ENCODE peak calls at places on chromosomes 4 and X, in seven cellular contexts. G is WTC11, B is gastrocnemius medialis, F is heart right ventricle, D is esophagus squamous epithelium, R is cardiac muscle cell, H is HCT116. P is an unnamed sample.

GRCh38 chrX:110444996-110445395 is 86.3 kb downstream of the RTL9 start:
- DNase-seq in F (no peak), G (no peak), D (no peak), H (no peak), R (no peak), B (no peak), P (no peak)

GRCh38 chr4:85968945-85969830 is 390.7 kb downstream of the MAPK10 start:
- DNase-seq in R (peak; percentile 77), H (no peak), D (no peak), F (no peak), G (no peak), B (no peak), P (no peak)

GRCh38 chr4:2947926-2948325 is 15.3 kb downstream of the NOP14 start:
- DNase-seq in H (no peak), R (no peak), D (no peak), F (peak; percentile 62), G (no peak), B (no peak), P (no peak)

GRCh38 chr4:103424853-103425252 is 226.7 kb upstream of the CENPE start:
- DNase-seq in D (no peak), B (no peak), H (no peak), G (no peak), R (peak; percentile 1), F (no peak), P (peak; percentile 76)

GRCh38 chr4:163548481-163549243 is 54.2 kb downstream of the TMA16 start:
- DNase-seq in G (no peak), H (no peak), F (no peak), B (no peak), D (no peak), R (peak; percentile 79), P (peak; percentile 42)

GRCh38 chr4:129129143-129129542 is 33.2 kb downstream of the C4orf33 start:
- DNase-seq in G (no peak), H (no peak), B (no peak), F (no peak), R (no peak), D (no peak), P (no peak)

GRCh38 chrX:46327229-46328081 is 217.8 kb downstream of the ZNF674 start:
- DNase-seq in B (no peak), F (peak; percentile 23), G (peak; percentile 68), H (peak; percentile 76), R (peak; percentile 55), D (no peak), P (no peak)

GRCh38 chr4:173526724-173527102 is 3.3 kb downstream of the HAND2 start:
- DNase-seq in F (no peak), D (no peak), B (no peak), H (no peak), G (no peak), R (no peak), P (no peak)

GRCh38 chr4:56723201-56723605 is 42.1 kb upstream of the HOPX start:
- DNase-seq in F (no peak), B (no peak), D (no peak), R (no peak), H (no peak), G (no peak), P (no peak)

GRCh38 chr4:128462104-128462783 is 174.6 kb upstream of the PGRMC2 start:
- DNase-seq in B (no peak), H (no peak), R (no peak), G (no peak), D (no peak), F (no peak), P (no peak)

GRCh38 chr4:86596802-86597201 is 2.7 kb downstream of the PTPN13 start:
- DNase-seq in B (no peak), F (no peak), H (peak; percentile 7), D (no peak), R (peak; percentile 22), G (no peak), P (no peak)

GRCh38 chr4:113406723-113407016 is 354.9 kb downstream of the CAMK2D start:
- DNase-seq in F (no peak), H (no peak), D (no peak), B (peak; percentile 16), R (no peak), G (no peak), P (peak; percentile 43)

GRCh38 chr4:174521800-174522182 is 497 bp downstream of the HPGD start:
- DNase-seq in H (no peak), F (no peak), R (no peak), D (no peak), G (peak; percentile 15), B (no peak), P (no peak)

GRCh38 chr4:56757270-56757746 is 64.2 kb downstream of the SPINK2 start:
- DNase-seq in H (no peak), G (peak; percentile 23), D (no peak), B (no peak), R (peak; percentile 55), F (no peak), P (no peak)

GRCh38 chrX:86348669-86349068 is 200.4 kb downstream of the DACH2 start:
- DNase-seq in F (no peak), H (no peak), R (no peak), B (no peak), D (no peak), G (peak; percentile 47), P (no peak)

GRCh38 chr4:144291164-144291563 is 150.6 kb upstream of the GYPA start:
- DNase-seq in R (no peak), B (no peak), D (no peak), H (no peak), F (no peak), G (no peak), P (no peak)

GRCh38 chr4:5708171-5708828 is at the start of gene EVC2:
- DNase-seq in H (no peak), D (no peak), B (peak; percentile 23), G (peak; percentile 73), F (peak; percentile 78), R (peak; percentile 80), P (no peak)

GRCh38 chrX:281166-281999 is at the start of gene PLCXD1:
- DNase-seq in D (no peak), R (peak; percentile 46), B (no peak), G (peak; percentile 90), F (no peak), H (no peak), P (no peak)

GRCh38 chr4:15162465-15163283 is 160.4 kb downstream of the CPEB2 start:
- DNase-seq in H (no peak), G (no peak), B (no peak), D (no peak), F (no peak), R (peak; percentile 68), P (peak; percentile 52)

GRCh38 chr4:183960021-183960420 is 54.9 kb downstream of the STOX2 start:
- DNase-seq in D (no peak), G (peak; percentile 21), R (peak; percentile 84), B (peak; percentile 32), H (no peak), F (peak; percentile 21), P (peak; percentile 4)

GRCh38 chr4:182144621-182145359 is 98.4 kb upstream of the TENM3 start:
- DNase-seq in G (peak; percentile 57), R (no peak), H (no peak), F (no peak), B (no peak), D (no peak), P (no peak)

GRCh38 chr4:555566-556275 is 20.4 kb downstream of the TMEM271 start:
- DNase-seq in H (no peak), R (no peak), D (no peak), G (no peak), B (no peak), F (no peak), P (no peak)
- TF ChIP-seq CTCF in H (no peak), R (no peak), D (no peak), G (no peak), B (no peak), F (no peak), P (no peak)

DNA sequence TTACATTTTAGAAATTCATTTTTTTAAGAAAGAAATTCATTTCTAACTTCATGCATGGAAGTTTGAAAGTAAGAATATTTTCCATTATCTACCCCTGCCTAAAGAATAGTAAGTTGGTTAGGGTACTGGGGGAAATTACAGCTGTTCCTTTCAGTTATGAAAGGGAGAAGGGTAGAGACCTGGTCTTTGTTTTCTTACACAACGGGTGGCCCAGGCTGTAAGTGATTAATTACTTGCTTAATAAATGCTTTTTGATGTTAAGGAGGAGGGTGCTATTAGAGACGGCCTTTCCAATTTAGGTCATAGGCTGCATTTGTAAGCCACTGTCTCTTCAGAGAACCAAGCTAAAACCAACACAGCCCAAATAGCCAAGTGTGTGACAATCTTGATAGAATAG is 12.6 kb downstream of the SCD5 start:
- DNase-seq in R (peak; percentile 26), B (no peak), D (no peak), H (no peak), G (no peak), F (no peak), P (no peak)
- TF ChIP-seq CTCF in R (no peak), B (no peak), D (no peak), H (no peak), G (no peak), F (no peak), P (no peak)

DNA sequence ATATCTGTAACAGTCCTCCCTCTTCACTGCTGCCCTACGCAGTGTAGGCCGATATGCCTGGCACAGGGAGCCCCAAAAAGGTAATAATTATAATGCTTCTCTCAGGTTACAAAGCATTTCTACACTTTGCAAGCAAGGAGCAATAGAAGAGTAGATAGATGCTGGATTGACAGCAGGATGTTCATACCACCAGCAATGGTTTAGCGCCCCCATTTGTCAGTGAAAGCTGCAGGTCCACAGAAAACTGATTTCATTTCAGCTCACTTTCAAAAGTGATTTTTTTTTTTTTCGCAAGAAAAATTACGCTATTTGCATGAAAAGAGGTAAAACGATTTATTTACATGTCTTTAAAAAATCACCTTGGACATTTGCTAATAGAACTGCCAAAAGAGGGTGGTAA is 34.5 kb downstream of the HPF1 start:
- DNase-seq in B (no peak), H (no peak), G (no peak), D (no peak), R (peak; percentile 27), F (no peak), P (no peak)
- TF ChIP-seq CTCF in B (no peak), H (peak; percentile 33), G (no peak), D (no peak), R (peak; percentile 25), F (peak; percentile 12), P (peak; percentile 37)

DNA sequence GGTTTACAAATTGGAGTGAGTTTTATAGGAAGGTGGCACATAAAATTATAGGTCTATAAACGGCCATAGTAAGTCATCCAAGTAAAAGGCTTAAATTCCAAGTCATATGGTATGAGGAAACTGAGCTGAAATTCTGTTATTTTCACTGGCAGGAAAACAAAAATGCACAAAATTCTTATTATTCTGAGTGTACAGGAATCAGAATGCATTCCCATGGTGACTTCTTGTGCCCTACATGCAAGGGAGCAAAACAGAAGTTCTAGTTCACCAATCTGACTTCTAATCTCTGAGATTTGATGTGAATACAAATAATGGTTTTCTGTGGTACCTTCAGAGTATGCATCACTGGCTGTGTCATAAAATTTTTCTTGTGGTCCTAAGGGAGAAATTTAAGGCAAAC is 102.9 kb downstream of the CLCN4 start:
- DNase-seq in R (peak; percentile 22), H (no peak), G (no peak), D (no peak), B (no peak), F (no peak), P (no peak)
- TF ChIP-seq CTCF in R (no peak), H (no peak), G (no peak), D (no peak), B (no peak), F (no peak), P (no peak)